ENCODE peak calls at places on chromosomes 3 and 15, in eight cellular contexts. One of them, this sample, is unnamed.
A peak's percentile ranks its signal among the peaks of the same experiment; 100 is the strongest.

GRCh38 chr15:28932361-28932760 is 46.6 kb downstream of the APBA2 start:
- DNase-seq in GM12878: no peak
- DNase-seq in GM23338: no peak
- DNase-seq in OCI-LY7: no peak
- DNase-seq in HepG2: no peak
- DNase-seq in endothelial cell of umbilical vein: no peak
- DNase-seq in HCT116: no peak
- DNase-seq in mammary epithelial cell: no peak
- DNase-seq in this sample: no peak

GRCh38 chr3:193805448-193805847 is 212.4 kb downstream of the OPA1 start:
- DNase-seq in GM12878: no peak
- DNase-seq in GM23338: no peak
- DNase-seq in OCI-LY7: no peak
- DNase-seq in HepG2: peak; percentile 63
- DNase-seq in endothelial cell of umbilical vein: peak; percentile 68
- DNase-seq in HCT116: peak; percentile 77
- DNase-seq in mammary epithelial cell: peak; percentile 96
- DNase-seq in this sample: no peak

GRCh38 chr15:45132844-45133560 is 3.2 kb downstream of the DUOX1 start:
- DNase-seq in GM12878: no peak
- DNase-seq in GM23338: no peak
- DNase-seq in OCI-LY7: no peak
- DNase-seq in HepG2: no peak
- DNase-seq in endothelial cell of umbilical vein: no peak
- DNase-seq in HCT116: no peak
- DNase-seq in mammary epithelial cell: peak; percentile 32
- DNase-seq in this sample: no peak

GRCh38 chr3:14358426-14359211 is 43.8 kb upstream of the SLC6A6 start:
- DNase-seq in GM12878: no peak
- DNase-seq in GM23338: peak; percentile 54
- DNase-seq in OCI-LY7: no peak
- DNase-seq in HepG2: no peak
- DNase-seq in endothelial cell of umbilical vein: no peak
- DNase-seq in HCT116: no peak
- DNase-seq in mammary epithelial cell: peak; percentile 50
- DNase-seq in this sample: peak; percentile 66

GRCh38 chr3:116607205-116607604 is 102.4 kb upstream of the TUSC7 start:
- DNase-seq in GM12878: no peak
- DNase-seq in GM23338: no peak
- DNase-seq in OCI-LY7: no peak
- DNase-seq in HepG2: no peak
- DNase-seq in endothelial cell of umbilical vein: no peak
- DNase-seq in HCT116: no peak
- DNase-seq in mammary epithelial cell: no peak
- DNase-seq in this sample: peak; percentile 38

GRCh38 chr15:44492672-44493071 is 44.3 kb upstream of the EIF3J start:
- DNase-seq in GM12878: no peak
- DNase-seq in GM23338: no peak
- DNase-seq in OCI-LY7: no peak
- DNase-seq in HepG2: no peak
- DNase-seq in endothelial cell of umbilical vein: no peak
- DNase-seq in HCT116: no peak
- DNase-seq in mammary epithelial cell: no peak
- DNase-seq in this sample: no peak

GRCh38 chr3:21435871-21436270 is 315.1 kb downstream of the ZNF385D start:
- DNase-seq in GM12878: no peak
- DNase-seq in GM23338: no peak
- DNase-seq in OCI-LY7: no peak
- DNase-seq in HepG2: no peak
- DNase-seq in endothelial cell of umbilical vein: peak; percentile 88
- DNase-seq in HCT116: no peak
- DNase-seq in mammary epithelial cell: peak; percentile 95
- DNase-seq in this sample: no peak

GRCh38 chr3:24646790-24647189 is 152.1 kb upstream of the THRB start:
- DNase-seq in GM12878: no peak
- DNase-seq in GM23338: no peak
- DNase-seq in OCI-LY7: no peak
- DNase-seq in HepG2: no peak
- DNase-seq in endothelial cell of umbilical vein: no peak
- DNase-seq in HCT116: no peak
- DNase-seq in mammary epithelial cell: no peak
- DNase-seq in this sample: no peak

GRCh38 chr15:38624248-38625214 is 59.9 kb upstream of the RASGRP1 start:
- DNase-seq in GM12878: no peak
- DNase-seq in GM23338: no peak
- DNase-seq in OCI-LY7: no peak
- DNase-seq in HepG2: no peak
- DNase-seq in endothelial cell of umbilical vein: no peak
- DNase-seq in HCT116: no peak
- DNase-seq in mammary epithelial cell: peak; percentile 4
- DNase-seq in this sample: no peak

GRCh38 chr3:47741925-47742324 is 39.8 kb downstream of the SMARCC1 start:
- DNase-seq in GM12878: peak; percentile 74
- DNase-seq in GM23338: no peak
- DNase-seq in OCI-LY7: no peak
- DNase-seq in HepG2: no peak
- DNase-seq in endothelial cell of umbilical vein: no peak
- DNase-seq in HCT116: no peak
- DNase-seq in mammary epithelial cell: no peak
- DNase-seq in this sample: no peak

GRCh38 chr15:52257734-52258062 is 37.9 kb downstream of the MYO5C start:
- DNase-seq in GM12878: no peak
- DNase-seq in GM23338: peak; percentile 33
- DNase-seq in OCI-LY7: no peak
- DNase-seq in HepG2: no peak
- DNase-seq in endothelial cell of umbilical vein: no peak
- DNase-seq in HCT116: no peak
- DNase-seq in mammary epithelial cell: no peak
- DNase-seq in this sample: peak; percentile 76
- H2AFZ ChIP-seq in GM12878: no peak overlapping the region
- H2AFZ ChIP-seq in GM23338: no peak overlapping the region
- H2AFZ ChIP-seq in OCI-LY7: no peak overlapping the region
- H2AFZ ChIP-seq in HepG2: no peak overlapping the region
- H2AFZ ChIP-seq in endothelial cell of umbilical vein: no peak overlapping the region
- H2AFZ ChIP-seq in HCT116: no peak overlapping the region
- H2AFZ ChIP-seq in mammary epithelial cell: no peak overlapping the region
- H2AFZ ChIP-seq in this sample: no peak overlapping the region

GRCh38 chr15:84898761-84899160 is 14.3 kb downstream of the SLC28A1 start:
- DNase-seq in GM12878: no peak
- DNase-seq in GM23338: no peak
- DNase-seq in OCI-LY7: no peak
- DNase-seq in HepG2: no peak
- DNase-seq in endothelial cell of umbilical vein: no peak
- DNase-seq in HCT116: no peak
- DNase-seq in mammary epithelial cell: no peak
- DNase-seq in this sample: no peak

GRCh38 chr15:84893607-84894006 is 9.1 kb downstream of the SLC28A1 start:
- DNase-seq in GM12878: no peak
- DNase-seq in GM23338: no peak
- DNase-seq in OCI-LY7: no peak
- DNase-seq in HepG2: no peak
- DNase-seq in endothelial cell of umbilical vein: no peak
- DNase-seq in HCT116: no peak
- DNase-seq in mammary epithelial cell: no peak
- DNase-seq in this sample: no peak

GRCh38 chr15:84892786-84893307 is 8.4 kb downstream of the SLC28A1 start:
- DNase-seq in GM12878: no peak
- DNase-seq in GM23338: no peak
- DNase-seq in OCI-LY7: no peak
- DNase-seq in HepG2: no peak
- DNase-seq in endothelial cell of umbilical vein: no peak
- DNase-seq in HCT116: no peak
- DNase-seq in mammary epithelial cell: no peak
- DNase-seq in this sample: no peak

GRCh38 chr15:84891339-84891738 is 6.9 kb downstream of the SLC28A1 start:
- DNase-seq in GM12878: no peak
- DNase-seq in GM23338: no peak
- DNase-seq in OCI-LY7: no peak
- DNase-seq in HepG2: no peak
- DNase-seq in endothelial cell of umbilical vein: no peak
- DNase-seq in HCT116: no peak
- DNase-seq in mammary epithelial cell: no peak
- DNase-seq in this sample: no peak

DNA sequence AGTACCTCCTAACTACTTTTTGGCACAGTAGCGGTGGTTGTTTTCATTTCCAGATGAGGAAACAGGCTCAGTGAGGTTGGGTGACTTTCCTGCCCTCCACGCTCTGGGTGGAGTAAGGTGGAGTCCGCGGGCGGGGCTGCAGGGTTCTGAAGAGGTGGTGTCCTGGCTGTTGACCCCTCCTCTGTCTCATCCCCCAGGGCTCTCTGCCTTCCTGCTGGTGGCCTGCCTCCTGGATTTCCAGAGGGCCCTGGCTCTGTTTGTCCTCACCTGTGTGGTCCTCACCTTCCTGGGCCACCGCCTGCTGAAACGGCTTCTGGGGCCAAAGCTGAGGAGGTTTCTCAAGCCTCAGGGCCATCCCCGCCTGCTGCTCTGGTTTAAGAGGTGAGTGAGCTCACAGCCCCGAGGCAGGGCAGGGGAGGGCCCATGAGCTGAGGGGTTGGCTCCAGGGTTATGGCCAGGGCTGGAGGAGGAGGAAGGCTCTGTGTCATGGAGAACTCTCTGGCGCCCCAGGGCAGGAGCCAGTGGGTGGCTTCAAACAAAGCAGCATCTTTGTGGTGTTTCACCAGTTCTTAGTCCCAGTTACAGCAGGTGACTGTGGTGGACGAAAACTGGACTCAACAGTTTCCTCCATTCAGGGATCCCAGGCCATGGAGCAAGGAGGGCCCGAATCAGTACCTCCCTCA is 10.4 kb downstream of the SLC28A1 start:
- DNase-seq in GM12878: no peak
- DNase-seq in GM23338: no peak
- DNase-seq in OCI-LY7: no peak
- DNase-seq in HepG2: no peak
- DNase-seq in endothelial cell of umbilical vein: no peak
- DNase-seq in HCT116: no peak
- DNase-seq in mammary epithelial cell: no peak
- DNase-seq in this sample: no peak
- H2AFZ ChIP-seq in GM12878: no peak overlapping the region
- H2AFZ ChIP-seq in GM23338: no peak overlapping the region
- H2AFZ ChIP-seq in OCI-LY7: no peak overlapping the region
- H2AFZ ChIP-seq in HepG2: no peak overlapping the region
- H2AFZ ChIP-seq in endothelial cell of umbilical vein: no peak overlapping the region
- H2AFZ ChIP-seq in HCT116: no peak overlapping the region
- H2AFZ ChIP-seq in mammary epithelial cell: no peak overlapping the region
- H2AFZ ChIP-seq in this sample: no peak overlapping the region

GRCh38 chr3:73409405-73409804 is 215.3 kb downstream of the PDZRN3 start:
- DNase-seq in GM12878: no peak
- DNase-seq in GM23338: no peak
- DNase-seq in OCI-LY7: no peak
- DNase-seq in HepG2: no peak
- DNase-seq in endothelial cell of umbilical vein: no peak
- DNase-seq in HCT116: no peak
- DNase-seq in mammary epithelial cell: no peak
- DNase-seq in this sample: no peak
- H2AFZ ChIP-seq in GM12878: no peak overlapping the region
- H2AFZ ChIP-seq in GM23338: no peak overlapping the region
- H2AFZ ChIP-seq in OCI-LY7: no peak overlapping the region
- H2AFZ ChIP-seq in HepG2: no peak overlapping the region
- H2AFZ ChIP-seq in endothelial cell of umbilical vein: no peak overlapping the region
- H2AFZ ChIP-seq in HCT116: no peak overlapping the region
- H2AFZ ChIP-seq in mammary epithelial cell: no peak overlapping the region
- H2AFZ ChIP-seq in this sample: no peak overlapping the region

GRCh38 chr3:187769771-187770170 is 24.5 kb upstream of the BCL6 start:
- DNase-seq in GM12878: no peak
- DNase-seq in GM23338: no peak
- DNase-seq in OCI-LY7: no peak
- DNase-seq in HepG2: no peak
- DNase-seq in endothelial cell of umbilical vein: no peak
- DNase-seq in HCT116: no peak
- DNase-seq in mammary epithelial cell: no peak
- DNase-seq in this sample: no peak

GRCh38 chr3:187763850-187764648 is 18.8 kb upstream of the BCL6 start:
- DNase-seq in GM12878: no peak
- DNase-seq in GM23338: peak; percentile 44
- DNase-seq in OCI-LY7: no peak
- DNase-seq in HepG2: no peak
- DNase-seq in endothelial cell of umbilical vein: no peak
- DNase-seq in HCT116: no peak
- DNase-seq in mammary epithelial cell: peak; percentile 39
- DNase-seq in this sample: no peak

GRCh38 chr3:187765342-187765741 is 20.1 kb upstream of the BCL6 start:
- DNase-seq in GM12878: no peak
- DNase-seq in GM23338: no peak
- DNase-seq in OCI-LY7: no peak
- DNase-seq in HepG2: no peak
- DNase-seq in endothelial cell of umbilical vein: peak; percentile 77
- DNase-seq in HCT116: no peak
- DNase-seq in mammary epithelial cell: peak; percentile 18
- DNase-seq in this sample: no peak

GRCh38 chr3:187770224-187770623 is 25.0 kb upstream of the BCL6 start:
- DNase-seq in GM12878: peak; percentile 61
- DNase-seq in GM23338: no peak
- DNase-seq in OCI-LY7: peak; percentile 24
- DNase-seq in HepG2: no peak
- DNase-seq in endothelial cell of umbilical vein: no peak
- DNase-seq in HCT116: no peak
- DNase-seq in mammary epithelial cell: no peak
- DNase-seq in this sample: no peak

DNA sequence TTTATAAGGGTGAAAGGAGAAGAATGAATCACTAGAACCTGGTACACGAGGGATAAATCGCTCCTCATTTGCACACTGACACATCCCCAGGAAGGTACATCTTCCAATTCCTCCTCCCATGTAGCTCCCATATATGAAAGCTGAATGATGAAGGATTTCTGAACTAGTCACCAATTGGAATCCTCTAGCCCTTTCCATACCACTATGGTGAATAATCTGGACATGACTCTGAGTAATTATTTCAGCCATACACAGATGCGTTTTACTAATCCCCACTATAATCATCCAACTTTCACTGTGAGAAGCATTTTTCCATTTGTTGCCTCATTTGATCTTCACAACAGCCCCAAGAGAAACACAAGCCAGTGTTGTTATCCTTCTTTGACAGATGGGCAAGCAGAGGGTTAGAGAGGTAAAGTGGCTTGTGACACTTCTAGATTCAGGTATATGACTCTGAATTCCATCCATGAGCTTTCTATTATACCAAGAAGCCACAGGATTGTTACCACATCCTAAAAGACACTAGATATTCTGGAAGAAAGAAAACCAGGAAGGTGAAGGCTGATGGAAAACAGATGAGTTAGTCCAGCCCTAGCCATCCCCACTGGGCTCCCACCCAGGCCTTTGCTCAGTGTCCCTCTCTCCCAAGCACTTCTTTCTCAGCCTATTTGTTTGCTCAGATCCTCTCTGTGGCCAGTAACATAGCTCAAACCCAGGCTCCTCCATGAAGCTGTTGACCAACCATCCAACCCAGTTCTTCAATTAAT is 22.2 kb upstream of the BCL6 start:
- DNase-seq in GM12878: no peak
- DNase-seq in GM23338: no peak
- DNase-seq in OCI-LY7: no peak
- DNase-seq in HepG2: no peak
- DNase-seq in endothelial cell of umbilical vein: no peak
- DNase-seq in HCT116: no peak
- DNase-seq in mammary epithelial cell: peak; percentile 80
- DNase-seq in this sample: no peak
- H2AFZ ChIP-seq in GM12878: no peak overlapping the region
- H2AFZ ChIP-seq in GM23338: no peak overlapping the region
- H2AFZ ChIP-seq in OCI-LY7: no peak overlapping the region
- H2AFZ ChIP-seq in HepG2: no peak overlapping the region
- H2AFZ ChIP-seq in endothelial cell of umbilical vein: no peak overlapping the region
- H2AFZ ChIP-seq in HCT116: no peak overlapping the region
- H2AFZ ChIP-seq in mammary epithelial cell: no peak overlapping the region
- H2AFZ ChIP-seq in this sample: no peak overlapping the region